ENCODE peak calls at places on chromosomes 6 and 20, in seven cellular contexts. R, I, L, B, E, D and V are unnamed samples.

GRCh38 chr6:117469356-117469755 is 13.1 kb upstream of the DCBLD1 start:
- DNase-seq in R (no peak), I (no peak), L (no peak), B (no peak), E (no peak), D (no peak), V (no peak)

GRCh38 chr20:846894-847278 is 13.4 kb downstream of the FAM110A start:
- DNase-seq in R (no peak), I (no peak), L (no peak), B (no peak), E (no peak), D (no peak), V (peak)

GRCh38 chr6:138580801-138581200 is 81.5 kb upstream of the NHSL1 start:
- DNase-seq in R (no peak), I (no peak), L (no peak), B (no peak), E (no peak), D (no peak), V (no peak)

GRCh38 chr20:36571564-36572504 is 1.6 kb upstream of the TGIF2 start:
- DNase-seq in R (no peak), I (no peak), L (peak), B (peak), E (no peak), D (no peak), V (no peak)

GRCh38 chr6:53718597-53719460 is 53.3 kb upstream of the KLHL31 start:
- DNase-seq in R (no peak), I (no peak), L (peak), B (peak), E (peak), D (no peak), V (peak)

GRCh38 chr6:134678436-134678889 is 271.4 kb downstream of the ALDH8A1 start:
- DNase-seq in R (no peak), I (peak), L (no peak), B (no peak), E (no peak), D (no peak), V (peak)

GRCh38 chr20:2946988-2947961 is 74.0 kb downstream of the PTPRA start:
- DNase-seq in R (no peak), I (no peak), L (peak), B (peak), E (no peak), D (no peak), V (no peak)

GRCh38 chr6:84772428-84773132 is 8.2 kb upstream of the TBX18 start:
- DNase-seq in R (no peak), I (no peak), L (no peak), B (no peak), E (no peak), D (no peak), V (no peak)

GRCh38 chr20:20603339-20603990 is 109.0 kb downstream of the RALGAPA2 start:
- DNase-seq in R (no peak), I (no peak), L (no peak), B (no peak), E (no peak), D (no peak), V (no peak)

GRCh38 chr6:96236471-96236870 is 220.7 kb downstream of the FUT9 start:
- DNase-seq in R (no peak), I (no peak), L (no peak), B (no peak), E (no peak), D (no peak), V (no peak)

GRCh38 chr20:56779452-56780143 is 150.5 kb downstream of the TFAP2C start:
- DNase-seq in R (no peak), I (no peak), L (no peak), B (no peak), E (no peak), D (no peak), V (no peak)

GRCh38 chr6:35178932-35179832 is 34.6 kb upstream of the SCUBE3 start:
- DNase-seq in R (no peak), I (no peak), L (no peak), B (no peak), E (no peak), D (peak), V (no peak)

GRCh38 chr20:19673575-19673974 is 84.5 kb upstream of the RIN2 start:
- DNase-seq in R (no peak), I (no peak), L (no peak), B (no peak), E (no peak), D (no peak), V (no peak)

GRCh38 chr20:49446808-49447207 is 35.7 kb downstream of the KCNB1 start:
- DNase-seq in R (peak), I (peak), L (no peak), B (no peak), E (no peak), D (no peak), V (peak)

GRCh38 chr6:129211626-129212025 is 328.7 kb downstream of the LAMA2 start:
- DNase-seq in R (no peak), I (no peak), L (no peak), B (no peak), E (no peak), D (no peak), V (no peak)

GRCh38 chr6:127483399-127484055 is 24.3 kb upstream of the KIAA0408 start:
- DNase-seq in R (no peak), I (no peak), L (no peak), B (no peak), E (no peak), D (no peak), V (no peak)

GRCh38 chr6:100633096-100633766 is 168.5 kb upstream of the SIM1 start:
- DNase-seq in R (no peak), I (no peak), L (no peak), B (peak), E (peak), D (no peak), V (no peak)

GRCh38 chr6:31446481-31446880 is 43.1 kb downstream of the MICA start:
- DNase-seq in R (peak), I (no peak), L (no peak), B (no peak), E (no peak), D (no peak), V (no peak)

GRCh38 chr6:143348531-143348930 is 102.0 kb downstream of the ADAT2 start:
- DNase-seq in R (no peak), I (no peak), L (no peak), B (no peak), E (no peak), D (no peak), V (no peak)

GRCh38 chr6:167349816-167350215 is 24.9 kb downstream of the TTLL2 start:
- DNase-seq in R (no peak), I (no peak), L (no peak), B (peak), E (no peak), D (no peak), V (no peak)

GRCh38 chr6:80771941-80772340 is 665.5 kb downstream of the BCKDHB start:
- DNase-seq in R (no peak), I (no peak), L (no peak), B (no peak), E (no peak), D (no peak), V (no peak)

GRCh38 chr6:31386099-31386498 is 17.3 kb upstream of the MICA start:
- DNase-seq in R (no peak), I (no peak), L (no peak), B (no peak), E (no peak), D (no peak), V (no peak)

GRCh38 chr20:478010-478948 is 15.9 kb upstream of the TBC1D20 start:
- DNase-seq in R (no peak), I (no peak), L (no peak), B (peak), E (no peak), D (no peak), V (no peak)

GRCh38 chr20:17840423-17840822 is 128.2 kb downstream of the SNX5 start:
- DNase-seq in R (no peak), I (no peak), L (no peak), B (no peak), E (no peak), D (no peak), V (no peak)

GRCh38 chr6:7914991-7915789 is 4.6 kb upstream of the TXNDC5 start:
- DNase-seq in R (no peak), I (no peak), L (no peak), B (no peak), E (no peak), D (peak), V (no peak)

GRCh38 chr20:5222919-5223634 is 93.7 kb downstream of the PROKR2 start:
- DNase-seq in R (no peak), I (peak), L (peak), B (peak), E (peak), D (no peak), V (peak)

GRCh38 chr6:41286544-41287346 is at the start of gene TREM1:
- DNase-seq in R (peak), I (no peak), L (no peak), B (peak), E (no peak), D (peak), V (peak)

GRCh38 chr6:37525460-37526357 is 26.0 kb upstream of the CCDC167 start:
- DNase-seq in R (no peak), I (no peak), L (peak), B (no peak), E (no peak), D (no peak), V (no peak)

GRCh38 chr20:36315545-36316351 is 9.6 kb downstream of the DLGAP4 start:
- DNase-seq in R (no peak), I (no peak), L (no peak), B (no peak), E (no peak), D (peak), V (no peak)

GRCh38 chr6:3013486-3013885 is 13.8 kb downstream of the NQO2 start:
- DNase-seq in R (no peak), I (no peak), L (no peak), B (no peak), E (peak), D (no peak), V (no peak)

GRCh38 chr6:44289726-44290125 is 19.5 kb downstream of the TMEM151B start:
- DNase-seq in R (no peak), I (no peak), L (no peak), B (no peak), E (no peak), D (no peak), V (no peak)

GRCh38 chr6:31170600-31170881 is at the start of gene POU5F1:
- DNase-seq in R (no peak), I (no peak), L (no peak), B (no peak), E (no peak), D (no peak), V (no peak)

GRCh38 chr20:52217689-52218395 is 26.3 kb upstream of the ZFP64 start:
- DNase-seq in R (peak), I (no peak), L (no peak), B (no peak), E (no peak), D (no peak), V (no peak)

GRCh38 chr6:73586416-73586974 is 65.7 kb upstream of the EEF1A1 start:
- DNase-seq in R (no peak), I (peak), L (no peak), B (no peak), E (no peak), D (no peak), V (no peak)

DNA sequence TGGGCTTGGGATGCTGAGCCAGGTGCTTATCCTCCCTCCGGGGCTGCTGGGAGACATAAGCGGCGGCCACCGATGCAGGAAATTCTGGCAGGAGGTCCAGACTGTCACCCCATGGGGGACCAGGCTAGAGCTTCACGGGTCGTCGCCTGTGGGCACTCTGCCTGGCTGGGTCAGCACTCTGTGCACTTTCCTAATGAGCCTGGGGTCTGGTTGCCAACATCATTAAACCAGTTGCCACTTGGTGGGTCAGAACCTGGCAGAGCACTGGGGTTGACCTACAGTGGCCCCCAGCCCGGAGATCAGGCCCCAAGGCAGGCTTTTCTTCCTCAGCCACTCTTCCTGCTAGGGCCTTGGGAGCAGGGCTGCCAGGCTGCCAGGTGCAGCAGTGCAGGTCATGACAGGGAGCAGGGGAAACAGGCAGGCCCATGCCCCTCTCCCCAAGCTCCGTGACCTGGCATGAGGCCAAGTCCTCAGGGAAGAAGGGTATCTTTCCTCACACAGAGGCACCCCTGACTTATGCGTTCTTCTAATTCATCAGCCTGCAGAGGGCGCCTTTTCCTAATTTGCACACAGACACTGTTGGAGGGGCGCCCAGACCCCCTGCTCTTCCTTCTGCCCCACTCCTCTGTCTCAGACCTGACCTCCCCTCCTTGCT is 154.5 kb upstream of the MLN start:
- DNase-seq in R (no peak), I (no peak), L (peak), B (peak), E (no peak), D (peak), V (no peak)
- TF ChIP-seq EP300 in R (no peak), I (no peak), L (no peak), B (no peak), E (no peak), D (no peak), V (no peak)

DNA sequence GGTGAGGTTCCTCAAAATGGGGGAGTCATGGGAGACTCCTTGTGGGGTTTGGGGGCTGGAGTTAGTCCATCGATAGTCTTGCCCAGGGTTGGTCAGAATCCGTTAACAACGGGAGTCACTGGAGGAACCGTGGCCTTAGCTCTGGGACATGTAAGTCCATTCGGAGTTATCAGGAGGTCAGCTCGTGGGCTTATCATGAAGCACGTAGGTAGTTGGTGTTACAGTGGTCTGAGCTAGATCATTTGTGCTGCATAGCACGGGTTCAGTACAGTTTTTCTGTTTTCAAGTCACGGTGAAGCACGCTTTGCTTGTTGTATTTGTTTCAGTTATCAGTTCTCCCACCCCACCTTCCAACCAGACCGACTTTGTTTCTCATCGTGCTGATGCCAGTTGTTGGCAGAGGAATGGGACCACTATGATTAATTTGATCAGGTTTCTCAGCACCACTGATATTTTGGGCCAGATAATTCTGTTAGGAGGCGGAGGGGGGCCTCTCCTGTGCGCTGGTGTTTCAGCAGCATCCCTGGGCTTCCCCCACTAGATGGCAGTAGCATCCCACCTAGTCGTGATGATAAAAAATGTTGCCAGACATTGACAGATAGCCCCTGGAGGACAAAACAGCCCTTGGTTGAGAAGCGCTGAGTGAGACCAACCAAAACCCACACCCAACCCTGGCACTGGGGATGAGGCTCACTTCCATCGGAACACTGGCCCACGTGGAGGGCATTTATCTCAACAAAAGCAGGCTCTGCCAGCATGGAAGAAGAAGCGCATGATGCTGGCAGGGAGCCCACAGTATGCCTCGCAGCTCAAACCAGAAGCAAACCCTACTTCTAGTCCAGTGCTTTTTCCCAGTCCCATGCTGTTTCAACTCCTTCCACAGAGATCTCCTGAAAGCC is 2.2 kb upstream of the APMAP start:
- DNase-seq in R (peak), I (peak), L (peak), B (peak), E (peak), D (peak), V (peak)
- TF ChIP-seq EP300 in R (no peak), I (no peak), L (no peak), B (no peak), E (no peak), D (no peak), V (no peak)

DNA sequence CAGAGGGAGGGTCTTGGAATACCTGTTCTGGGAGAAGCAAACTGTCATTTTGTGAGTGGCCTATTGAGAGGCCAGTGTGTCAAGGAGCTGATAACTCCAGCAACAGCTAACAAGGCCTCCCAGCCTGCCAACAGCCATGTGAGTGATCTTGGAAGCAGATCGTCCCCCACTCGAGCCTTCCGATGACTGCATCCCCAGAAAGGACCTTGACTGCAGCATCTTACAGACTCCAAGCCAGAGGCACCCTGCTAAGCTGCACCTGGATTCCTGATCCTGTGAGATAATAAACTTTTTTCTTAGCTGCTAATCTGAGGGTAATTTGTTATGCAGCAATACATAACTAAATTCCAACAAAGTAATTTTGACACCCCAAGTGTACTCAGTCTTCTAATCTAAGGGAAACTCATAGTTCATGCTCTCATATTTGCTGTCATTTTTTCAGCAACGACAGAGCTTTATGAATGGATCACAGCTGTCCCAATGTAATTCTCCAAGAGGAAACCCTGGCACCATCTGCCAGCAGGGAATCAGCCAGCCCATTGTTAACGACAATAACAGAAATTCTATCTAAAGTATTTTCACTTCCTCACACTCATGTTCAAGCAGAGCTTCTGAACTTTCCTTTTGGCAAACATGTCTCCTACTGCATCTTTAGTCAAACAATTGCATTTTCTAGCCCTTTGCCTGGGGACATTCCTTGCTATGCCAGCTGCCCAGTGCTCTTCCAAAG is 470.2 kb upstream of the BTBD3 start:
- DNase-seq in R (no peak), I (no peak), L (no peak), B (no peak), E (no peak), D (no peak), V (no peak)
- TF ChIP-seq EP300 in R (no peak), I (no peak), L (no peak), B (no peak), E (no peak), D (no peak), V (no peak)

DNA sequence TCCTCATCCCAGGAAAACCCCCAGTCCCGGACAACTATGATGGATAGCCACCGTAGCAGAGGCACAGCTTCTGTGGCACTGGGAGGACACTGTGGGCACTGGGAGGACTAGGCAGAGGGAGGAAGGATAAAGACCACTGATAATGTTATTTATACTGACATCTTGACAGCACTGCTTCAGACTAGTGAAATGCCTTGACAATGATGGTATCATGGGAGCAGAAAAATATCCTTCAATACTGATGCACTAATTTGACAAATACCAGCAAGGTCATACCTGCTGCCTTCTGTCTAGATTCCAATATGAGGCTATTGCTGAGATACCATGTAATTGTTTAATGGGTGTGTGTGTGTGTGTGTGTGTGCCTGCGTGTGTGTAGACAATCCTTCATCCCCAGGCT is 148.6 kb downstream of the PHACTR1 start:
- DNase-seq in R (no peak), I (no peak), L (no peak), B (no peak), E (no peak), D (no peak), V (no peak)
- TF ChIP-seq EP300 in R (no peak), I (no peak), L (no peak), B (no peak), E (no peak), D (no peak), V (no peak)

DNA sequence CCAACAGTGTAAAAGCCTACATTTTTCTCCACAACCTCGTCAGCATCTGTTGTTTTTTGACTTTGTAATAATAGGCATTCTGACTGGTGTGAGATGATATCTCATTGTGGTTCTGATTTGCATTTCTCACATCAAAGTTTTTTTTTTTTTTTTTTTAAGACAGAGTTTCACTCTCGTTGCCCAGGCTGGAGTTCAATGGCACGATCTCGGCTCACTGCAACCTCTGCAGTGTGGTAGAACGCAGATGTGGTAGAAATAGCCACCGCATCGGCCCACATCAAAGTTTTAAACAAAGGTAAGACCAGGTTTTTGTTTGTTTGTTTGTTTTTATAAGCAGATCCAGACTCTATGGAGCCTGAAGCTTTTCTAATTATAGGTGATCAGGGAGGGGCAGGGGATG is 12.7 kb upstream of the PPP1R3G start:
- DNase-seq in R (no peak), I (no peak), L (no peak), B (no peak), E (no peak), D (no peak), V (no peak)
- TF ChIP-seq EP300 in R (no peak), I (no peak), L (no peak), B (no peak), E (no peak), D (no peak), V (no peak)

DNA sequence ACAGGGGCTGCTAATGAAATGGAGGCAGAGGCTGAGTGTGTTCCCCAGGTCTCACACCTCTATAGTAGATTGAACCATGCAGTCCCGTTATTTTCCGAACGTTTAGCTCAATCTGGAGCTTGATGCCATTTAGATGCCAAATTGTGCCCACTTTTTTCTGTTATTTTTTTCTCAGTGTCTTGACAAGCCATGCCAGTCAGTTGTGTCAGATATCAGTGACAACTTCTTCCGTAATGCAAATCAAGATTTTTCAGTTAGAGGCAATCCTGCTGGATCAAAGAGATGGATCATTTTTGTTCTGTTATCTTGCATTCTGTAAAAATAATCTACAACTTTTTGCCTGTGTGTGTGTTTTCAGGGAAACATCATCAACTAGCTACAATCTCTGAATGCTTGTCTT is 31.1 kb upstream of the GLP1R start:
- DNase-seq in R (no peak), I (no peak), L (no peak), B (no peak), E (no peak), D (no peak), V (no peak)
- TF ChIP-seq EP300 in R (no peak), I (no peak), L (no peak), B (no peak), E (no peak), D (no peak), V (no peak)